ENCODE peak calls at places on chromosomes 5 and 9, in six cellular contexts. G, T, R, W, I and D are unnamed samples.

GRCh38 chr9:30075451-30076199 is 2308.8 kb upstream of the ACO1 start:
- DNase-seq in G (no peak), T (peak; percentile 2), R (no peak), W (no peak), I (no peak), D (no peak)

GRCh38 chr9:87656485-87656884 is 69.4 kb upstream of the CTSL start:
- DNase-seq in G (no peak), T (peak; percentile 64), R (no peak), W (no peak), I (no peak), D (no peak)

GRCh38 chr9:7784472-7784871 is 15.1 kb downstream of the DMAC1 start:
- DNase-seq in G (no peak), T (no peak), R (no peak), W (no peak), I (no peak), D (no peak)

GRCh38 chr5:131947445-131947844 is 2.0 kb upstream of the MEIKIN start:
- DNase-seq in G (no peak), T (no peak), R (no peak), W (no peak), I (no peak), D (no peak)

GRCh38 chr5:67045816-67046740 is 150.5 kb downstream of the CD180 start:
- DNase-seq in G (no peak), T (no peak), R (no peak), W (no peak), I (no peak), D (no peak)

GRCh38 chr9:21801683-21802417 is 586 bp upstream of the MTAP start:
- DNase-seq in G (peak; percentile 73), T (peak; percentile 88), R (no peak), W (no peak), I (no peak), D (peak; percentile 61)

GRCh38 chr9:37117956-37118355 is 2.4 kb upstream of the ZCCHC7 start:
- DNase-seq in G (no peak), T (no peak), R (no peak), W (no peak), I (no peak), D (no peak)

GRCh38 chr5:159230657-159231056 is 21.3 kb upstream of the RNF145 start:
- DNase-seq in G (no peak), T (no peak), R (no peak), W (no peak), I (no peak), D (no peak)

GRCh38 chr5:152237531-152237930 is 167.5 kb downstream of the NMUR2 start:
- DNase-seq in G (no peak), T (no peak), R (no peak), W (no peak), I (no peak), D (no peak)

GRCh38 chr5:82620957-82621600 is 342.9 kb upstream of the RPS23 start:
- DNase-seq in G (no peak), T (no peak), R (no peak), W (no peak), I (no peak), D (no peak)

GRCh38 chr5:127970081-127970480 is 113.5 kb upstream of the SLC12A2 start:
- DNase-seq in G (no peak), T (no peak), R (no peak), W (no peak), I (no peak), D (no peak)

GRCh38 chr5:159182691-159183090 is 26.7 kb downstream of the RNF145 start:
- DNase-seq in G (no peak), T (peak; percentile 89), R (no peak), W (no peak), I (no peak), D (no peak)

GRCh38 chr5:159336586-159337290 is 6.5 kb upstream of the IL12B start:
- DNase-seq in G (no peak), T (no peak), R (no peak), W (no peak), I (no peak), D (no peak)